ENCODE peak calls at places on chromosome 21, in ten cellular contexts. One of them, this sample, is unnamed. For H3K4me1, the result is how much of the 10 kb centered on the place peaks cover.

GRCh38 chr21:15667010-15667409 is 62.8 kb upstream of the USP25 start:
- DNase-seq in stomach: no peak
- DNase-seq in GM23338: no peak
- DNase-seq in mucosa of descending colon: no peak
- DNase-seq in iPS DF 6.9: no peak
- DNase-seq in suprapubic skin: no peak
- DNase-seq in ascending aorta: no peak
- DNase-seq in tibial nerve: no peak
- DNase-seq in lung: no peak
- DNase-seq in breast epithelium: no peak
- DNase-seq in this sample: no peak

GRCh38 chr21:27220416-27220815 is 253.5 kb upstream of the ADAMTS5 start:
- DNase-seq in mucosa of descending colon: no peak
- DNase-seq in suprapubic skin: no peak
- DNase-seq in ascending aorta: no peak
- DNase-seq in GM23338: no peak
- DNase-seq in tibial nerve: no peak
- DNase-seq in lung: no peak
- DNase-seq in breast epithelium: no peak
- DNase-seq in iPS DF 6.9: no peak
- DNase-seq in stomach: no peak
- DNase-seq in this sample: no peak

GRCh38 chr21:32733356-32733755 is 5.5 kb upstream of the SYNJ1 start:
- DNase-seq in ascending aorta: no peak
- DNase-seq in GM23338: no peak
- DNase-seq in breast epithelium: no peak
- DNase-seq in mucosa of descending colon: no peak
- DNase-seq in lung: no peak
- DNase-seq in suprapubic skin: no peak
- DNase-seq in iPS DF 6.9: no peak
- DNase-seq in stomach: no peak
- DNase-seq in tibial nerve: no peak
- DNase-seq in this sample: no peak

GRCh38 chr21:34072145-34073031 is 990 bp upstream of the MRPS6 start:
- DNase-seq in GM23338: no peak
- DNase-seq in mucosa of descending colon: peak
- DNase-seq in tibial nerve: peak
- DNase-seq in lung: peak
- DNase-seq in stomach: peak
- DNase-seq in breast epithelium: no peak
- DNase-seq in iPS DF 6.9: no peak
- DNase-seq in suprapubic skin: peak
- DNase-seq in ascending aorta: no peak
- DNase-seq in this sample: peak

GRCh38 chr21:15311510-15311909 is 246.7 kb upstream of the NRIP1 start:
- DNase-seq in iPS DF 6.9: no peak
- DNase-seq in breast epithelium: no peak
- DNase-seq in GM23338: no peak
- DNase-seq in tibial nerve: no peak
- DNase-seq in mucosa of descending colon: no peak
- DNase-seq in lung: no peak
- DNase-seq in stomach: no peak
- DNase-seq in suprapubic skin: no peak
- DNase-seq in ascending aorta: no peak
- DNase-seq in this sample: no peak

GRCh38 chr21:33332143-33332542 is 7.4 kb downstream of the IFNAR1 start:
- DNase-seq in lung: no peak
- DNase-seq in ascending aorta: no peak
- DNase-seq in GM23338: no peak
- DNase-seq in mucosa of descending colon: no peak
- DNase-seq in iPS DF 6.9: no peak
- DNase-seq in stomach: no peak
- DNase-seq in tibial nerve: no peak
- DNase-seq in breast epithelium: no peak
- DNase-seq in suprapubic skin: no peak
- DNase-seq in this sample: no peak

GRCh38 chr21:19922122-19922521 is 1076.1 kb upstream of the NCAM2 start:
- DNase-seq in suprapubic skin: no peak
- DNase-seq in mucosa of descending colon: no peak
- DNase-seq in ascending aorta: no peak
- DNase-seq in GM23338: peak
- DNase-seq in tibial nerve: no peak
- DNase-seq in breast epithelium: no peak
- DNase-seq in stomach: no peak
- DNase-seq in iPS DF 6.9: no peak
- DNase-seq in lung: no peak
- DNase-seq in this sample: no peak

GRCh38 chr21:27369962-27370578 is 403.2 kb upstream of the ADAMTS5 start:
- DNase-seq in GM23338: peak
- DNase-seq in suprapubic skin: no peak
- DNase-seq in breast epithelium: no peak
- DNase-seq in stomach: no peak
- DNase-seq in tibial nerve: no peak
- DNase-seq in lung: no peak
- DNase-seq in iPS DF 6.9: peak
- DNase-seq in ascending aorta: no peak
- DNase-seq in mucosa of descending colon: no peak
- DNase-seq in this sample: no peak

GRCh38 chr21:41396452-41397107 is 29.5 kb upstream of the MX1 start:
- DNase-seq in tibial nerve: no peak
- DNase-seq in stomach: peak
- DNase-seq in iPS DF 6.9: no peak
- DNase-seq in breast epithelium: peak
- DNase-seq in GM23338: peak
- DNase-seq in lung: peak
- DNase-seq in suprapubic skin: no peak
- DNase-seq in mucosa of descending colon: peak
- DNase-seq in ascending aorta: no peak
- DNase-seq in this sample: no peak

GRCh38 chr21:31446206-31446900 is 102.3 kb upstream of the TIAM1 start:
- DNase-seq in GM23338: no peak
- DNase-seq in lung: no peak
- DNase-seq in stomach: no peak
- DNase-seq in breast epithelium: no peak
- DNase-seq in iPS DF 6.9: no peak
- DNase-seq in mucosa of descending colon: peak
- DNase-seq in suprapubic skin: no peak
- DNase-seq in tibial nerve: no peak
- DNase-seq in ascending aorta: no peak
- DNase-seq in this sample: no peak
- H3K4me1 ChIP-seq in GM23338: under half
- H3K4me1 ChIP-seq in lung: under half
- H3K4me1 ChIP-seq in stomach: under half
- H3K4me1 ChIP-seq in breast epithelium: under half
- H3K4me1 ChIP-seq in iPS DF 6.9: under half
- H3K4me1 ChIP-seq in mucosa of descending colon: under half
- H3K4me1 ChIP-seq in suprapubic skin: under half
- H3K4me1 ChIP-seq in tibial nerve: under half
- H3K4me1 ChIP-seq in ascending aorta: under half
- H3K4me1 ChIP-seq in this sample: under half

DNA sequence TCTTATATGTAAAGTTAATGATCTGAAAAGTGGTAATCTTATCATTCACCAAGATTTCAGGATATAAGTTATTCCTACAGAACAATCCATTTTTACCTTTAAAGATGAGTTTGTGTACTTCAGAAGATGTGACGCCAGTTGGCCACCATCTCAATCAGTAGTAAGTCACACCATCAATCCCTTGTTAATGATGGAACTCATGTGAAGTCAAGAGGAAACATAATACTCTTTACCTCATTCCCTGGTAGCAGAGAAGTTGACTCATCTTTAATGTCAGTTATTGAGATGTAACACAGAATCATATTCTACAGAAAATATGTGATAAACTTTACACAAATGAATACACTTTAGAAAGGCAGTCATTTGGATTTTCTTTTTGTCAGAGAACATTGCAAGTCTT is 38.2 kb downstream of the MRPL39 start:
- DNase-seq in iPS DF 6.9: no peak
- DNase-seq in lung: no peak
- DNase-seq in ascending aorta: no peak
- DNase-seq in tibial nerve: no peak
- DNase-seq in breast epithelium: no peak
- DNase-seq in mucosa of descending colon: no peak
- DNase-seq in suprapubic skin: no peak
- DNase-seq in GM23338: no peak
- DNase-seq in stomach: no peak
- DNase-seq in this sample: no peak
- H3K4me3 ChIP-seq in iPS DF 6.9: no peak
- H3K4me3 ChIP-seq in lung: no peak
- H3K4me3 ChIP-seq in ascending aorta: no peak
- H3K4me3 ChIP-seq in tibial nerve: no peak
- H3K4me3 ChIP-seq in breast epithelium: no peak
- H3K4me3 ChIP-seq in mucosa of descending colon: no peak
- H3K4me3 ChIP-seq in suprapubic skin: no peak
- H3K4me3 ChIP-seq in GM23338: no peak
- H3K4me3 ChIP-seq in stomach: no peak
- H3K4me3 ChIP-seq in this sample: no peak

GRCh38 chr21:29313662-29314408 is 15.1 kb downstream of the BACH1 start:
- DNase-seq in lung: no peak
- DNase-seq in ascending aorta: no peak
- DNase-seq in mucosa of descending colon: no peak
- DNase-seq in iPS DF 6.9: no peak
- DNase-seq in stomach: no peak
- DNase-seq in suprapubic skin: no peak
- DNase-seq in breast epithelium: no peak
- DNase-seq in tibial nerve: no peak
- DNase-seq in GM23338: no peak
- DNase-seq in this sample: no peak

GRCh38 chr21:29316806-29317205 is 18.1 kb downstream of the BACH1 start:
- DNase-seq in stomach: no peak
- DNase-seq in ascending aorta: no peak
- DNase-seq in tibial nerve: no peak
- DNase-seq in iPS DF 6.9: no peak
- DNase-seq in breast epithelium: no peak
- DNase-seq in mucosa of descending colon: no peak
- DNase-seq in suprapubic skin: no peak
- DNase-seq in GM23338: no peak
- DNase-seq in lung: no peak
- DNase-seq in this sample: no peak

GRCh38 chr21:29315155-29315749 is 16.5 kb downstream of the BACH1 start:
- DNase-seq in lung: no peak
- DNase-seq in iPS DF 6.9: no peak
- DNase-seq in suprapubic skin: no peak
- DNase-seq in ascending aorta: no peak
- DNase-seq in GM23338: peak
- DNase-seq in mucosa of descending colon: no peak
- DNase-seq in tibial nerve: no peak
- DNase-seq in breast epithelium: no peak
- DNase-seq in stomach: no peak
- DNase-seq in this sample: no peak

GRCh38 chr21:29318354-29318753 is 19.6 kb downstream of the BACH1 start:
- DNase-seq in iPS DF 6.9: no peak
- DNase-seq in breast epithelium: no peak
- DNase-seq in stomach: no peak
- DNase-seq in lung: no peak
- DNase-seq in mucosa of descending colon: no peak
- DNase-seq in ascending aorta: no peak
- DNase-seq in GM23338: no peak
- DNase-seq in tibial nerve: no peak
- DNase-seq in suprapubic skin: no peak
- DNase-seq in this sample: peak

DNA sequence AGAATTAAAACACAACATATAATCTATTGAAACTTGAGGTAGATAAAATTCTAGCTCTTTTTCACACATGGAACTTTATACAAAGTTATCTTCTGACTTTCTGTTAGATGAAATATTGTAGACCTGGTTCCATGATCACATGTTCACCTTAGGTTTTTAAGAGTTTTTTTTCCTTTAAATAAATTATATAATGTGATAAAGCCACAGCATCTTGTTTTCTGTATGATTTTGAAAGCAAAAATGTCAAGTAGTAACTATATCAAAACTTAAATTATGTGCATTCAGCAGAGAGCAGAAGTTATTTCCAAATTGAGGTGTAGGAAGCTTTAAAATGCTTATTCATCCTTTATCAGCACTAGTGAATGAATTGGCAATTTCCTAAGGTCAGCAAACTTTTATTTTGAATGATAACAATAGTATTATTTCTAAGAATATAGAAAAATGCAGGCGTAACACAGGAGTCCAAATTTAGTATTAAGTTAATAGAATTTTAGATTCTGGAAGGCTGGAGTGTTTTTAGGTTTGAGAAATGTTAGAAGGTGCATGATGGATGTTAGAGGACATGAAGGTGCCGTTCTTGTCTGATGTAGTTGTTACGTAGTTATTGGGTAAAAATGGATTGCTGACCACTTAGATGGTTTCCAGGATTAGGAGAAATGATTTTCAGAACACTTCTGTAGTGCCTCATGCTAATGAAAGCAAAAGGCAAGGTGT is 17.5 kb downstream of the BACH1 start:
- DNase-seq in lung: no peak
- DNase-seq in suprapubic skin: no peak
- DNase-seq in breast epithelium: no peak
- DNase-seq in GM23338: no peak
- DNase-seq in ascending aorta: no peak
- DNase-seq in stomach: no peak
- DNase-seq in iPS DF 6.9: no peak
- DNase-seq in mucosa of descending colon: no peak
- DNase-seq in tibial nerve: no peak
- DNase-seq in this sample: no peak
- H3K4me1 ChIP-seq in lung: under half
- H3K4me1 ChIP-seq in suprapubic skin: half or more
- H3K4me1 ChIP-seq in breast epithelium: under half
- H3K4me1 ChIP-seq in GM23338: under half
- H3K4me1 ChIP-seq in ascending aorta: under half
- H3K4me1 ChIP-seq in stomach: half or more
- H3K4me1 ChIP-seq in iPS DF 6.9: under half
- H3K4me1 ChIP-seq in mucosa of descending colon: under half
- H3K4me1 ChIP-seq in tibial nerve: under half
- H3K4me1 ChIP-seq in this sample: half or more

GRCh38 chr21:45258476-45258875 is 29.2 kb downstream of the POFUT2 start:
- DNase-seq in lung: no peak
- DNase-seq in stomach: peak
- DNase-seq in ascending aorta: no peak
- DNase-seq in suprapubic skin: peak
- DNase-seq in iPS DF 6.9: no peak
- DNase-seq in breast epithelium: peak
- DNase-seq in tibial nerve: no peak
- DNase-seq in mucosa of descending colon: no peak
- DNase-seq in GM23338: no peak
- DNase-seq in this sample: no peak

GRCh38 chr21:45255381-45256020 is 32.2 kb downstream of the POFUT2 start:
- DNase-seq in GM23338: no peak
- DNase-seq in mucosa of descending colon: peak
- DNase-seq in lung: no peak
- DNase-seq in tibial nerve: no peak
- DNase-seq in ascending aorta: no peak
- DNase-seq in iPS DF 6.9: no peak
- DNase-seq in suprapubic skin: no peak
- DNase-seq in stomach: no peak
- DNase-seq in breast epithelium: no peak
- DNase-seq in this sample: no peak

GRCh38 chr21:45257673-45258341 is 29.9 kb downstream of the POFUT2 start:
- DNase-seq in breast epithelium: peak
- DNase-seq in stomach: no peak
- DNase-seq in lung: no peak
- DNase-seq in mucosa of descending colon: no peak
- DNase-seq in suprapubic skin: peak
- DNase-seq in ascending aorta: no peak
- DNase-seq in iPS DF 6.9: no peak
- DNase-seq in tibial nerve: no peak
- DNase-seq in GM23338: peak
- DNase-seq in this sample: no peak

GRCh38 chr21:45256021-45256911 is 31.4 kb downstream of the POFUT2 start:
- DNase-seq in lung: no peak
- DNase-seq in iPS DF 6.9: no peak
- DNase-seq in ascending aorta: no peak
- DNase-seq in tibial nerve: no peak
- DNase-seq in suprapubic skin: no peak
- DNase-seq in stomach: no peak
- DNase-seq in GM23338: no peak
- DNase-seq in breast epithelium: no peak
- DNase-seq in mucosa of descending colon: no peak
- DNase-seq in this sample: no peak

GRCh38 chr21:45256912-45257672 is 30.6 kb downstream of the POFUT2 start:
- DNase-seq in iPS DF 6.9: no peak
- DNase-seq in GM23338: no peak
- DNase-seq in suprapubic skin: no peak
- DNase-seq in lung: no peak
- DNase-seq in stomach: no peak
- DNase-seq in ascending aorta: no peak
- DNase-seq in mucosa of descending colon: no peak
- DNase-seq in breast epithelium: no peak
- DNase-seq in tibial nerve: no peak
- DNase-seq in this sample: no peak
- H3K4me3 ChIP-seq in iPS DF 6.9: no peak
- H3K4me3 ChIP-seq in GM23338: no peak
- H3K4me3 ChIP-seq in suprapubic skin: no peak
- H3K4me3 ChIP-seq in lung: no peak
- H3K4me3 ChIP-seq in stomach: no peak
- H3K4me3 ChIP-seq in ascending aorta: no peak
- H3K4me3 ChIP-seq in mucosa of descending colon: no peak
- H3K4me3 ChIP-seq in breast epithelium: no peak
- H3K4me3 ChIP-seq in tibial nerve: no peak
- H3K4me3 ChIP-seq in this sample: no peak